ENCODE peak calls at places on chromosomes 1 and 21, in nine cellular contexts. Y, C, L, S, K, Q, F, J and B are unnamed samples.

GRCh38 chr1:200353232-200353631 is 56.6 kb downstream of the ZNF281 start:
- DNase-seq in S (no peak), L (no peak), J (no peak), C (no peak), K (no peak), Q (no peak), Y (no peak), F (no peak), B (no peak)

GRCh38 chr1:153531638-153532037 is 4.2 kb downstream of the S100A6 start:
- DNase-seq in Q (no peak), K (no peak), F (no peak), C (no peak), J (no peak), S (no peak), Y (no peak), L (no peak), B (no peak)

GRCh38 chr1:191577213-191577612 is 581.0 kb upstream of the RGS18 start:
- DNase-seq in C (no peak), K (no peak), S (no peak), F (no peak), L (no peak), J (no peak), Q (no peak), Y (no peak), B (no peak)

GRCh38 chr1:100351095-100351884 is 1.0 kb upstream of the CDC14A start:
- DNase-seq in F (peak; percentile 80), K (peak; percentile 85), L (peak; percentile 84), C (peak; percentile 65), S (peak; percentile 93), Q (peak; percentile 44), Y (peak; percentile 92), J (peak; percentile 80), B (peak; percentile 74)

GRCh38 chr1:44911042-44911441 is 68.0 kb upstream of the PTCH2 start:
- DNase-seq in Y (no peak), K (no peak), L (no peak), Q (no peak), J (no peak), F (no peak), C (no peak), S (no peak), B (no peak)

GRCh38 chr1:237478842-237479241 is 411.9 kb downstream of the ZP4 start:
- DNase-seq in S (no peak), K (no peak), Y (no peak), C (no peak), L (no peak), F (no peak), J (no peak), Q (no peak), B (no peak)

GRCh38 chr1:115330480-115331013 is 7.5 kb downstream of the NGF start:
- DNase-seq in Q (no peak), J (no peak), F (peak; percentile 93), K (no peak), C (no peak), S (no peak), L (no peak), Y (no peak), B (no peak)

GRCh38 chr1:23544444-23545389 is 13.7 kb upstream of the E2F2 start:
- DNase-seq in Y (peak; percentile 90), K (peak; percentile 77), J (peak; percentile 73), F (peak; percentile 76), Q (peak; percentile 69), S (peak; percentile 65), C (peak; percentile 67), L (peak; percentile 69), B (peak; percentile 60)

GRCh38 chr1:200883118-200883517 is 10.3 kb downstream of the GPR25 start:
- DNase-seq in J (no peak), F (no peak), K (no peak), L (no peak), Y (no peak), Q (no peak), S (no peak), C (no peak), B (no peak)

GRCh38 chr1:116360435-116361173 is 12.4 kb upstream of the ATP1A1 start:
- DNase-seq in C (no peak), L (peak; percentile 22), S (no peak), J (no peak), Y (no peak), K (no peak), Q (no peak), F (no peak), B (no peak)

GRCh38 chr1:30286241-30286983 is 437.0 kb downstream of the MATN1 start:
- DNase-seq in S (peak; percentile 28), Q (peak; percentile 38), K (no peak), L (no peak), C (no peak), Y (no peak), F (no peak), J (no peak), B (no peak)

GRCh38 chr1:39328722-39329121 is 124.2 kb downstream of the MACF1 start:
- DNase-seq in F (no peak), J (no peak), K (no peak), L (no peak), S (no peak), Q (no peak), C (no peak), Y (no peak), B (no peak)

GRCh38 chr1:34164510-34165381 is at the start of gene CSMD2:
- DNase-seq in K (peak; percentile 29), Q (peak; percentile 81), J (no peak), F (no peak), S (no peak), L (peak; percentile 30), Y (peak; percentile 67), C (peak; percentile 53), B (no peak)

GRCh38 chr1:156744786-156745419 is 4.0 kb upstream of the MRPL24 start:
- DNase-seq in Y (no peak), S (no peak), C (no peak), J (no peak), Q (no peak), F (no peak), K (no peak), L (no peak), B (no peak)

GRCh38 chr1:228989992-228990827 is 254.9 kb downstream of the RHOU start:
- DNase-seq in C (no peak), Y (peak; percentile 9), L (no peak), J (no peak), Q (peak; percentile 86), F (no peak), S (peak; percentile 36), K (peak; percentile 73), B (no peak)

GRCh38 chr1:208025036-208025435 is 114.1 kb upstream of the CD34 start:
- DNase-seq in F (no peak), K (peak; percentile 37), J (no peak), Q (no peak), S (no peak), Y (no peak), L (no peak), C (no peak), B (no peak)

GRCh38 chr21:44557491-44558328 is 885 bp downstream of the KRTAP10-3 start:
- DNase-seq in S (no peak), Q (no peak), J (no peak), F (no peak), C (no peak), K (no peak), L (no peak), Y (no peak), B (no peak)

GRCh38 chr1:64172458-64172983 is 30.9 kb upstream of the UBE2U start:
- DNase-seq in S (peak; percentile 31), J (no peak), Q (peak; percentile 75), C (no peak), L (no peak), Y (no peak), F (peak; percentile 45), K (no peak), B (no peak)

GRCh38 chr1:179175011-179175934 is 54.2 kb downstream of the ABL2 start:
- DNase-seq in J (no peak), L (no peak), Q (no peak), F (no peak), K (no peak), C (no peak), Y (peak; percentile 22), S (no peak), B (no peak)

GRCh38 chr1:182720465-182720864 is 36.1 kb upstream of the RGS8 start:
- DNase-seq in J (no peak), Q (no peak), C (no peak), F (no peak), S (no peak), K (no peak), L (no peak), Y (no peak), B (no peak)

GRCh38 chr1:117258791-117259190 is 48.1 kb upstream of the VTCN1 start:
- DNase-seq in F (no peak), Q (no peak), Y (no peak), L (no peak), K (no peak), J (no peak), S (no peak), C (no peak), B (no peak)

GRCh38 chr1:54275349-54275748 is 75.4 kb downstream of the MRPL37 start:
- DNase-seq in J (no peak), L (no peak), Y (peak; percentile 78), K (peak; percentile 81), C (no peak), Q (no peak), S (no peak), F (peak; percentile 33), B (no peak)

GRCh38 chr1:185440877-185441276 is 123.8 kb upstream of the IVNS1ABP start:
- DNase-seq in C (peak; percentile 35), J (no peak), S (no peak), Q (no peak), Y (peak; percentile 1), F (no peak), K (no peak), L (no peak), B (no peak)

GRCh38 chr1:187203257-187203656 is 374.5 kb downstream of the PLA2G4A start:
- DNase-seq in Q (no peak), L (no peak), Y (no peak), F (peak; percentile 26), J (no peak), S (no peak), C (peak; percentile 2), K (no peak), B (no peak)

GRCh38 chr21:36909901-36910561 is 56.4 kb downstream of the HLCS start:
- DNase-seq in Y (no peak), L (no peak), F (peak; percentile 95), S (no peak), J (no peak), K (no peak), Q (no peak), C (peak; percentile 88), B (no peak)

GRCh38 chr1:196538473-196538872 is 69.8 kb downstream of the KCNT2 start:
- DNase-seq in K (no peak), F (no peak), Q (no peak), C (no peak), J (no peak), Y (no peak), S (no peak), L (no peak), B (no peak)

GRCh38 chr1:241837413-241837812 is 10.6 kb upstream of the EXO1 start:
- DNase-seq in Y (no peak), K (no peak), S (no peak), Q (no peak), C (no peak), L (no peak), J (no peak), F (no peak), B (no peak)